ENCODE peak calls at places on chromosome 2, in four cellular contexts. Z is fibroblast of the aortic adventitia, F is AG04450, N is GM12864. Y is an unnamed sample.

GRCh38 chr2:33550206-33550605 is 48.9 kb downstream of the FAM98A start:
- DNase-seq in F (no peak), N (no peak), Z (no peak), Y (no peak)

GRCh38 chr2:23850564-23851256 is 76.2 kb downstream of the ATAD2B start:
- DNase-seq in N (peak), F (no peak), Z (no peak), Y (no peak)

GRCh38 chr2:10404324-10405143 is 43.6 kb downstream of the ODC1 start:
- DNase-seq in Z (peak), F (no peak), N (no peak), Y (no peak)

GRCh38 chr2:154740360-154740759 is 41.9 kb downstream of the KCNJ3 start:
- DNase-seq in F (no peak), N (no peak), Z (no peak), Y (no peak)

GRCh38 chr2:57497489-57498096 is 549.0 kb upstream of the VRK2 start:
- DNase-seq in Z (peak), N (peak), F (no peak), Y (peak)

GRCh38 chr2:141113301-141113700 is 1017.5 kb downstream of the LRP1B start:
- DNase-seq in Z (no peak), F (no peak), N (no peak), Y (no peak)

GRCh38 chr2:84899681-84900080 is 5.8 kb upstream of the TMSB10 start:
- DNase-seq in N (no peak), Z (no peak), F (no peak), Y (no peak)

GRCh38 chr2:170822292-170822884 is 5.7 kb downstream of the GAD1 start:
- DNase-seq in F (no peak), Z (no peak), N (no peak), Y (no peak)

GRCh38 chr2:133975676-133976428 is 278.0 kb upstream of the MGAT5 start:
- DNase-seq in Z (no peak), F (no peak), N (no peak), Y (no peak)

GRCh38 chr2:2664989-2665833 is 334.1 kb upstream of the MYT1L start:
- DNase-seq in F (peak), Z (no peak), N (no peak), Y (no peak)

GRCh38 chr2:26521054-26521912 is 43.4 kb upstream of the OTOF start:
- DNase-seq in Z (no peak), F (no peak), N (no peak), Y (no peak)

GRCh38 chr2:10140841-10141610 is 18.5 kb downstream of the RRM2 start:
- DNase-seq in Z (no peak), N (no peak), F (no peak), Y (no peak)

GRCh38 chr2:202122975-202123765 is 50.1 kb downstream of the KIAA2012 start:
- DNase-seq in F (no peak), Z (no peak), N (no peak), Y (no peak)

GRCh38 chr2:26414291-26414690 is 12.6 kb downstream of the DRC1 start:
- DNase-seq in N (no peak), Z (no peak), F (no peak), Y (no peak)

GRCh38 chr2:85712849-85713612 is 18.9 kb downstream of the GNLY start:
- DNase-seq in N (no peak), F (no peak), Z (peak), Y (no peak)

GRCh38 chr2:15748736-15749323 is 157.2 kb downstream of the DDX1 start:
- DNase-seq in F (no peak), N (no peak), Z (no peak), Y (no peak)
- TF ChIP-seq CTCF in F (peak), N (peak), Z (no peak), Y (peak)

DNA sequence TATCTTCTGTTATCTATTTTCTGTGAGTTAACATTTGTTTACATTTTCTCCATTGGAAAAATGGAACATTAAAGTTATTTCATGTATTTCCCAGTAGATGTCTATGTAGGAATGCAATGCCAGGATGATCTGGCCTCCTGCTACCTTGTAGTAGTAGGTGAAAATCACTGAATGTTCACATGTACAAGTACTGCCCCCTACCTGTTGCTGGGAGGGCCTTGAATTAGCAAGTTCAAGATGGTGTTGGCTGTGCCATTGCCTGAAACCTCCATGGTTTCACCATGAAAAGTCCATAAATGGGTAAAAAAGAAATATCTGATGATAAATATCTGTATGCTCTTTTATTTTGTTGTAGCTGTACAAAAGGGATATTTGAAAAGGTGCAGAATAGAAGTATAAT is 30.7 kb downstream of the XRCC5 start:
- DNase-seq in N (no peak), F (no peak), Z (no peak), Y (no peak)
- TF ChIP-seq CTCF in N (peak), F (no peak), Z (no peak), Y (peak)

GRCh38 chr2:106085441-106085911 is 108.6 kb downstream of the UXS1 start:
- DNase-seq in F (peak), N (no peak), Z (peak), Y (no peak)
- TF ChIP-seq CTCF in F (peak), N (peak), Z (peak), Y (peak)

GRCh38 chr2:183752571-183752970 is 628.3 kb downstream of the NUP35 start:
- DNase-seq in F (no peak), Z (no peak), N (no peak), Y (no peak)
- TF ChIP-seq CTCF in F (no peak), Z (no peak), N (no peak), Y (no peak)

DNA sequence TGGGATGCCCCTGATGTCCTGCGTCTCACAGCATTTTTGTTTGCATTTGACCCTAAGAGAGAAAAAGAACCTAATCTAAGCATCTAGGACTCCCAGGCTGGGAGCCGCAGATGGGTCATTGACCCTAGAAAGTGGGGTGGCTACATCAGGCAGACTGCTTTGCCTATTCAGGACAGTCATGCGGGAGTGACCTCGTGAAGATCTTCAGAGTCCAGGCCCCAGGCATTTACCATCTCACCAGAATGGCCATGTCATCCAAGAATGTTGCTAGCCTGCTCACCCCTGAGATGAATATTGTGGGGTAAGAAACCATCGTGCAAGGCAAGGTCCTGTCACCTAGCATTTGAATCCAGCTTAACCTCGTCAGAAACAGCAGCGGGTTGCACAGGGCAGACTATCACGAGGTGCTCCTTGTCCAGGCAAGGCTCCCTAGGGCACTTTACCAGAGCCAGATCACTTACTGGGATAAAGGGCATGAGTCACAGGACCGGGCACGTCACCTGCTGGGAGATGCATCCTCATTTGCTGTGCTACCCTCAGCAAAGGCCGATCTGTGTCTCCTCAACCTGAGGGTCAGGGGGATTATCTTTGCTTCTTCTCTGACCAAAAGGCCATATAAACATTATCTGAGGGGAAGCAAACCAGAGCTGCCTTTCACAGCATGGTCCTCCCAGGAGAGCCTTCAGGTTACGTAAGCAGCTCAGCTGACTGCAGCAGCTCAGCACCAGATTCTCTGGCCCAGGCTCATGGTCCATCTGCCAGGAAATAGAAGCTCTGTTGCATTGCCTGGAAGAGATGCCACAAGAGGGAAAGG is 162.3 kb downstream of the ACKR3 start:
- DNase-seq in Z (peak), F (no peak), N (no peak), Y (no peak)
- TF ChIP-seq CTCF in Z (peak), F (no peak), N (no peak), Y (no peak)

DNA sequence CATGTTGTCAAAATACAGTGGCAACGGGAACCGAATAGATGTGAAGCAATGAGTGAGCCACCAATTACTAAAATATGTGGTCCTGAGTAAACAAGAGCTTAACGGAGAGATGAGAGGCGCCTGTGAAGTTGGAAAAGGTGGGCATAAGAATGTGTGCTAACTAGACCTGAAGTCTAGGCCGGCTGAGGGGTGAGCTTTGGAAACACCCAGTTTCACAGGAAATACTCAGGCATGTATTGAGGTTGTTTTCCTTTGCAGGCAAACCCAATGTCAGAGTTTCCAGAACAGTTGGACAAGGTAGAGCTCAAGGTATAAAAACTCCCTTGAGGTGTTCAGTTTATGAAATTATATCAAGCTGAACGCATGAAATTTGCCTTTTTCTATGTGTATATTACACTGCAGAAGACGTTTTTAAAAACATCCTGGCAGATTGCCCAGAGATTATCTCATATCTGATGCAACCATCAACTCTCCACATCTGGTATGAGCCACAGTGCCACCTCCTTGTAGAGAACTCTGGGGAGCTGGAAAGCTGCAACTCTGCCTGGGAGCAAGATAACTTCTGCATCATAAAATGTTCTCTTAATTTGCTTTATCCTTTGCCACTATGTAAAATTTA is 3.9 kb upstream of the WDSUB1 start:
- DNase-seq in N (no peak), Z (peak), F (peak), Y (peak)
- TF ChIP-seq CTCF in N (no peak), Z (peak), F (no peak), Y (no peak)